ENCODE peak calls at places on chromosomes 6 and 20, in four cellular contexts. R is K562, H is HepG2, I is GM12878. K is an unnamed sample.

GRCh38 chr20:51600016-51600420 is 57.5 kb upstream of the NFATC2 start:
- DNase-seq in H (no peak), R (peak), I (no peak), K (no peak)

GRCh38 chr20:56414842-56415765 is 3.0 kb downstream of the CASS4 start:
- DNase-seq in I (no peak), R (peak), H (no peak), K (no peak)

GRCh38 chr6:32867559-32868256 is 13.7 kb downstream of the PSMB9 start:
- DNase-seq in R (no peak), H (no peak), I (no peak), K (no peak)

GRCh38 chr20:23565503-23566056 is 2.7 kb downstream of the CST9L start:
- DNase-seq in H (no peak), I (no peak), R (no peak), K (no peak)

GRCh38 chr6:129500958-129501381 is 209.0 kb downstream of the ARHGAP18 start:
- DNase-seq in R (peak), H (peak), I (no peak), K (peak)

GRCh38 chr6:169312658-169313346 is 59.2 kb upstream of the THBS2 start:
- DNase-seq in H (peak), I (no peak), R (no peak), K (no peak)

GRCh38 chr6:4322846-4323309 is 187.5 kb upstream of the ECI2 start:
- DNase-seq in R (no peak), I (no peak), H (no peak), K (no peak)

GRCh38 chr6:14310955-14311354 is 193.4 kb downstream of the CD83 start:
- DNase-seq in R (no peak), H (no peak), I (no peak), K (no peak)

GRCh38 chr6:142892254-142893021 is 52.5 kb downstream of the HIVEP2 start:
- DNase-seq in H (no peak), I (no peak), R (no peak), K (no peak)

GRCh38 chr6:122610690-122611455 is 668 bp downstream of the PKIB start:
- DNase-seq in R (no peak), H (peak), I (no peak), K (peak)

GRCh38 chr6:1724616-1725015 is 114.9 kb downstream of the FOXC1 start:
- DNase-seq in H (no peak), I (no peak), R (no peak), K (peak)

GRCh38 chr6:80528115-80528514 is 421.6 kb downstream of the BCKDHB start:
- DNase-seq in H (no peak), I (no peak), R (no peak), K (no peak)

GRCh38 chr6:73504160-73504559 is 16.7 kb downstream of the EEF1A1 start:
- DNase-seq in I (no peak), R (no peak), H (no peak), K (no peak)

GRCh38 chr6:105359419-105360366 is 43.2 kb downstream of the PREP start:
- DNase-seq in R (peak), H (no peak), I (no peak), K (no peak)

GRCh38 chr6:44257007-44257752 is at the start of gene SLC35B2:
- DNase-seq in R (peak), I (no peak), H (peak), K (no peak)

GRCh38 chr6:6648659-6649343 is 60.3 kb downstream of the LY86 start:
- DNase-seq in I (no peak), R (no peak), H (no peak), K (no peak)

GRCh38 chr6:139027620-139028182 is 844 bp upstream of the ABRACL start:
- DNase-seq in I (peak), R (no peak), H (no peak), K (no peak)

GRCh38 chr6:167093922-167094432 is 28.9 kb upstream of the CCR6 start:
- DNase-seq in R (no peak), I (peak), H (no peak), K (no peak)

GRCh38 chr6:122220254-122220653 is 179.2 kb upstream of the HSF2 start:
- DNase-seq in H (no peak), I (no peak), R (no peak), K (no peak)

GRCh38 chr6:56223995-56224394 is 23.4 kb downstream of the COL21A1 start:
- DNase-seq in R (no peak), I (no peak), H (no peak), K (no peak)

GRCh38 chr6:5997420-5998093 is 9.2 kb downstream of the NRN1 start:
- DNase-seq in H (no peak), R (no peak), I (no peak), K (no peak)

GRCh38 chr6:21257125-21257524 is 336.4 kb upstream of the SOX4 start:
- DNase-seq in I (no peak), R (no peak), H (no peak), K (no peak)

GRCh38 chr6:39527792-39528564 is 197.2 kb downstream of the KIF6 start:
- DNase-seq in H (no peak), R (no peak), I (no peak), K (no peak)

GRCh38 chr6:3324262-3324942 is 65.7 kb downstream of the PSMG4 start:
- DNase-seq in I (peak), R (peak), H (peak), K (no peak)

GRCh38 chr6:108635505-108636226 is 74.9 kb downstream of the FOXO3 start:
- DNase-seq in H (no peak), I (no peak), R (no peak), K (no peak)

GRCh38 chr20:15924556-15924955 is 648.7 kb downstream of the KIF16B start:
- DNase-seq in H (no peak), I (no peak), R (no peak), K (no peak)

GRCh38 chr6:144036064-144036873 is 28.2 kb upstream of the PLAGL1 start:
- DNase-seq in I (no peak), H (peak), R (no peak), K (no peak)

GRCh38 chr6:28910901-28911680 is 12.7 kb downstream of the TRIM27 start:
- DNase-seq in H (no peak), R (no peak), I (no peak), K (no peak)

GRCh38 chr20:3616250-3616649 is 46.9 kb downstream of the GFRA4 start:
- DNase-seq in I (no peak), R (no peak), H (no peak), K (no peak)

GRCh38 chr6:38871745-38872568 is 156.8 kb downstream of the DNAH8 start:
- DNase-seq in I (no peak), R (peak), H (peak), K (peak)

GRCh38 chr6:106807946-106808611 is 166.4 kb downstream of the CD24 start:
- DNase-seq in I (no peak), R (no peak), H (peak), K (no peak)

GRCh38 chr6:33668914-33669313 is 42.6 kb downstream of the UQCC2 start:
- DNase-seq in H (no peak), R (peak), I (no peak), K (no peak)

GRCh38 chr6:41416165-41416837 is 80.9 kb downstream of the NCR2 start:
- DNase-seq in H (no peak), I (no peak), R (no peak), K (no peak)

GRCh38 chr6:156687875-156688549 is 89.2 kb upstream of the ARID1B start:
- DNase-seq in R (peak), H (no peak), I (no peak), K (peak)

GRCh38 chr6:138571174-138571573 is 71.9 kb upstream of the NHSL1 start:
- DNase-seq in R (no peak), H (peak), I (no peak), K (no peak)

GRCh38 chr6:105474234-105474633 is 71.4 kb upstream of the PREP start:
- DNase-seq in I (no peak), H (no peak), R (no peak), K (no peak)

GRCh38 chr6:169702640-169703246 is 817 bp downstream of the C6orf120 start:
- DNase-seq in I (no peak), R (no peak), H (peak), K (no peak)

GRCh38 chr6:155273438-155273837 is 9.6 kb downstream of the CLDN20 start:
- DNase-seq in R (peak), H (no peak), I (no peak), K (no peak)

GRCh38 chr20:48921883-48922867 is 664 bp downstream of the ARFGEF2 start:
- DNase-seq in H (peak), R (peak), I (no peak), K (no peak)

GRCh38 chr20:48919336-48919881 is 2.1 kb upstream of the ARFGEF2 start:
- DNase-seq in R (no peak), I (no peak), H (no peak), K (no peak)

GRCh38 chr20:48919882-48920526 is 1.5 kb upstream of the ARFGEF2 start:
- DNase-seq in H (peak), I (no peak), R (no peak), K (no peak)

GRCh38 chr20:48921168-48921882 is at the start of gene ARFGEF2:
- DNase-seq in I (peak), R (peak), H (peak), K (peak)

DNA sequence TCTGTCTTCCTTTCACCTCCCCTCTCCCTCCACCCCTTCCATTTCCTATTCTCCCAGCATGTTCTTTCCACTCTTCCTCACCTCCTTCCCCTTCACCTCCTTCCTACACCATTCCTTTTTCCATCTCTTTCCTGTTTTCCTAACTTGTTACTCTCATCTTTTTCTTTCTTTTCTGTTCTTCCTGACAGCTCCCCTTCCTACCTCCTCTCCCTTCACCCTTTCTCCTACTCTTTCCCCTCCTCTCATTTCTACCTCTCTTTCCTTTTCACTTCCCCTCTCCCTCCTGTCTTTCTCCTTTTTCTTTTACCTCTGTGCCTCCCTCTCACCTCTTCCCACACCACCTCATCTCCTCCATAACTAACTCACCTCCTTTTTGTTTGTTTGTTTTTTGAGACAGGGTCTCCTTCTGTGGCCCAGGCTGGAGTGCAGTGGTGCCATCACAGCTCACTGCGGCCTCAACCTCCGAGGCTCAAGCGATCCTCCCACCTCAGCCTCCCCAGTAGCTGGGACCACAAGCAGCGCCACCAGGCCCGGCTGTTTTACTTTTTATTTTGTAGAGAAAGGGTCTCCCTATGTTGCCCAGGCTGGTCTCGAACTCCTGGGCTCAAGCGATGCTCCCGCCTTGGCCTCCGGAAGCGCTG is 864 bp upstream of the ARFGEF2 start:
- DNase-seq in I (no peak), R (no peak), H (no peak), K (no peak)
- TF ChIP-seq ZBTB33 in I (no peak), R (no peak), H (no peak), K (no peak)

GRCh38 chr6:89678531-89678930 is 40.0 kb upstream of the LYRM2 start:
- DNase-seq in H (no peak), R (no peak), I (no peak), K (no peak)

GRCh38 chr6:89679215-89680120 is 40.9 kb upstream of the LYRM2 start:
- DNase-seq in H (no peak), R (no peak), I (no peak), K (no peak)

GRCh38 chr6:89680551-89680950 is 42.0 kb upstream of the LYRM2 start:
- DNase-seq in H (no peak), R (no peak), I (no peak), K (no peak)

GRCh38 chr6:89680150-89680549 is 41.6 kb upstream of the LYRM2 start:
- DNase-seq in R (no peak), H (no peak), I (no peak), K (no peak)

GRCh38 chr6:89675949-89676753 is 37.6 kb upstream of the LYRM2 start:
- DNase-seq in R (no peak), H (no peak), I (no peak), K (no peak)
- TF ChIP-seq RAD21 in R (no peak), H (no peak), I (no peak), K (no peak)

GRCh38 chr20:21389368-21389767 is 8.0 kb downstream of the NKX2-4 start:
- DNase-seq in H (no peak), R (no peak), I (no peak), K (no peak)
- TF ChIP-seq ZNF274 in H (no peak), R (no peak), I (no peak), K (no peak)

GRCh38 chr6:53042112-53042511 is 23.1 kb upstream of the FBXO9 start:
- DNase-seq in I (no peak), R (no peak), H (peak), K (peak)
- TF ChIP-seq ZBTB33 in I (no peak), R (no peak), H (no peak), K (no peak)

GRCh38 chr20:41131594-41132387 is 5.6 kb upstream of the PLCG1 start:
- DNase-seq in R (no peak), H (no peak), I (peak), K (no peak)
- TF ChIP-seq RAD21 in R (no peak), H (no peak), I (no peak), K (no peak)

GRCh38 chr20:58606184-58606583 is 44.9 kb upstream of the STX16 start:
- DNase-seq in I (no peak), R (no peak), H (no peak), K (no peak)
- TF ChIP-seq ZNF274 in I (no peak), R (no peak), H (no peak), K (no peak)

DNA sequence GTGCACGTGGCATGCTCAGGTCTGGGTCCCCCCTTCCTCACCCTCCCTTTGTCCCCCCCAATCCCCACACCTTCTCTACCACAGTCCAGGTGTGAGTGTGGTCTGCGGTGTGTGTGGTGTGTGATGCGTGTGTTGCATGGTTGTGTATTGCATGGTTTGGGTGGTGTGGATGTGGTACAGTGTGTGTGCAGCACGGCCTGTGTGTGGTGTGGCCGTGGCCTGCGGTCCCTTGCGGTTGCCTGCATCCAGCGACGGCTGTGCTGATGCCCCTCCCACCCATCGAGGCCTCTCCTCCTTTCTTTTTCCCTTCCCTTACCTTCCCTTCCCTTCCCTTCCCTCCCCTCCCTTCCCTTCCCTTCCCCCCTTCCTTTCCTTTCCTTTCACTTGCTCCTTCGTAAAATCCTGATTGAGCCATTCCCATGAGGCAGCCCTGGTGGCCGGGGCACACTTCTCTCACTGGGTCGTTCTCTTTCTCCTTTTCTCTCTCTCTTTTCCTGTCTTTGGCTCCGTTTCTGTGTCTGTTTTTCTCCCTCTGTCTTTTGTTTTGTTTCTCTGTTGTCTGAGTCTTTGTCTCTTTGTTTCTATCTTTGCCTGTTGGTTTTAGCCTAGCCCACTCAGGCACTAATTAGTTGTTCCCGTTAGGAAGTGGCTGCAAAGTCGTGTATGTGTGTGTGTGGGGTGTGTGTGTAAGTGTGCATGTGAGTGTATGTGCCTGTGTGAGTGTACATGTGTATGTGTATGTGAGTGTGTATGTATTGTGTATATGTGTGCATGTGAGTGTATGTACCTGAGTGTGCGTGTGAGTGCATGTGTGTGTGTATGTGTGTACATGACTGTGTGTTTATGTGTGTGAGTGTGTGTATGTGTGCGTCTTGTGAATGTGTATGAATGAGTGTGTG is 65.7 kb downstream of the SRC start:
- DNase-seq in H (no peak), R (no peak), I (no peak), K (no peak)
- TF ChIP-seq ZBTB33 in H (no peak), R (no peak), I (no peak), K (no peak)

DNA sequence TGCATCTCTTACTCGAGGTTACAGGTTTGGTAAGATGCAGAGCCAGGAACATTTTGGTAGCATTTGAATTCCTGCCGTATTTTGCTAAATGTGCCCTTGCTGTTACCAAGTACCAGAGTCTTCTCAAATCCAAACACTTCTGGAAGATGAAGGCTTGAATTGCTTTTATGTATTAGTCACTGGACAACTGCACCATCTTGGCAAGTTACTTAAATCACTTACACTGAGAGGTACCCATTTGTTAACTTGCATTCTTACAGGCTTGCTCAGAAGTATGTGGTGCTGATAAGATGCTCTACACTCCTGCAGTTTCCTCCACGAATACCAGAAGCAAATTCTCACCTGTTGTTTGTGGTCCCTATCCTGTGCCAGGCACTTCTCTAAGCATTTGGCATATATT is 12.7 kb downstream of the IL22RA2 start:
- DNase-seq in I (no peak), R (no peak), H (no peak), K (no peak)
- TF ChIP-seq RAD21 in I (no peak), R (no peak), H (no peak), K (no peak)